ENCODE peak calls at places on chromosomes 4 and X, in six cellular contexts. U, D, X, B, O and P are unnamed samples.

GRCh38 chrX:53073115-53073581 is 9.0 kb upstream of the TSPYL2 start:
- DNase-seq in U (no peak), D (no peak), X (no peak), B (no peak), O (no peak), P (no peak)

GRCh38 chrX:118177708-118178107 is 61.1 kb upstream of the KLHL13 start:
- DNase-seq in U (no peak), D (no peak), X (no peak), B (no peak), O (no peak), P (no peak)

GRCh38 chrX:119189115-119189514 is 47.0 kb upstream of the PGRMC1 start:
- DNase-seq in U (no peak), D (no peak), X (no peak), B (no peak), O (no peak), P (no peak)

GRCh38 chrX:119622356-119623232 is 16.4 kb upstream of the NKRF start:
- DNase-seq in U (peak), D (peak), X (no peak), B (no peak), O (no peak), P (no peak)

GRCh38 chr4:176256921-176257320 is 12.1 kb downstream of the ASB5 start:
- DNase-seq in U (no peak), D (peak), X (no peak), B (no peak), O (no peak), P (peak)

GRCh38 chr4:89296399-89296798 is 11.2 kb downstream of the GPRIN3 start:
- DNase-seq in U (no peak), D (no peak), X (no peak), B (no peak), O (no peak), P (no peak)

GRCh38 chr4:160009656-160010493 is 907.0 kb downstream of the RAPGEF2 start:
- DNase-seq in U (no peak), D (no peak), X (no peak), B (peak), O (no peak), P (no peak)

GRCh38 chr4:94011190-94011589 is 182.6 kb downstream of the ATOH1 start:
- DNase-seq in U (no peak), D (no peak), X (no peak), B (no peak), O (no peak), P (no peak)

GRCh38 chrX:85391879-85392238 is 12.4 kb upstream of the POF1B start:
- DNase-seq in U (no peak), D (no peak), X (no peak), B (no peak), O (no peak), P (no peak)

GRCh38 chrX:115490814-115491213 is 70.2 kb upstream of the PLS3 start:
- DNase-seq in U (no peak), D (no peak), X (no peak), B (no peak), O (no peak), P (no peak)

GRCh38 chr4:121760205-121760604 is 4.8 kb downstream of the SMIM43 start:
- DNase-seq in U (no peak), D (no peak), X (no peak), B (no peak), O (no peak), P (no peak)

GRCh38 chrX:7603387-7603786 is 239.6 kb upstream of the VCX start:
- DNase-seq in U (no peak), D (no peak), X (no peak), B (no peak), O (no peak), P (no peak)

GRCh38 chr4:182192511-182193181 is 50.6 kb upstream of the TENM3 start:
- DNase-seq in U (no peak), D (peak), X (no peak), B (no peak), O (no peak), P (peak)

GRCh38 chr4:3212391-3213100 is 36.4 kb upstream of the MSANTD1 start:
- DNase-seq in U (no peak), D (no peak), X (no peak), B (no peak), O (no peak), P (no peak)

GRCh38 chr4:3241905-3242304 is 7.1 kb upstream of the MSANTD1 start:
- DNase-seq in U (peak), D (peak), X (peak), B (no peak), O (no peak), P (no peak)

GRCh38 chrX:72105436-72105835 is 26.3 kb downstream of the RTL5 start:
- DNase-seq in U (no peak), D (no peak), X (no peak), B (no peak), O (no peak), P (no peak)

GRCh38 chr4:98210293-98210692 is 50.9 kb upstream of the RAP1GDS1 start:
- DNase-seq in U (no peak), D (no peak), X (no peak), B (no peak), O (no peak), P (no peak)

GRCh38 chr4:42768125-42768748 is 111.3 kb upstream of the ATP8A1 start:
- DNase-seq in U (peak), D (no peak), X (no peak), B (no peak), O (no peak), P (no peak)

GRCh38 chr4:147122697-147123472 is 177.2 kb upstream of the TTC29 start:
- DNase-seq in U (no peak), D (no peak), X (no peak), B (no peak), O (no peak), P (no peak)

GRCh38 chr4:139849219-139849618 is 183.6 kb downstream of the MGST2 start:
- DNase-seq in U (no peak), D (no peak), X (no peak), B (no peak), O (no peak), P (peak)

GRCh38 chr4:2275546-2276251 is 13.8 kb upstream of the MXD4 start:
- DNase-seq in U (no peak), D (no peak), X (no peak), B (no peak), O (no peak), P (no peak)

GRCh38 chrX:153434801-153435200 is 11.1 kb downstream of the TREX2 start:
- DNase-seq in U (no peak), D (no peak), X (no peak), B (no peak), O (no peak), P (no peak)
- TF ChIP-seq CTCF in U (no peak), D (no peak), X (no peak), B (no peak), O (no peak), P (no peak)

DNA sequence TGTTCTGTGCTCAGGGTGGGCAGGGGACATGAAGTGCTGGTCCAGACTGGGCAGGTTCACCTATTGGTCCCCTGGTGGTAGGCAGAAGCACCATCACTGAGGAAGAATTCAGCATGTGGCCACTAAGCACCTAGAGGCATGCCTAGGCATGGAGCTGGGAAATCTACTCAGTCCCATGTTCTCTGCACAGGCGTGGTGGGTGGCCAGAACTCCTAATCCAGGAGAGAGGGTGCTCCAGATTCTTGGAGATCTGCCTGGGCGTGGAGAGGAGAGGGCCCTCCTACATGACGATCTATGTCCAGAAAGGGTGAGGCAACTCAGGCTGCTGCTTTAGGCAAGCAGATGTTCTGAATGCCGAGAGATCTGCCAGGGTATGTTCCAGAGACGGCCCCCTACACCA is 44.6 kb upstream of the MAGEC2 start:
- DNase-seq in U (no peak), D (no peak), X (no peak), B (no peak), O (no peak), P (peak)
- H3K4me3 ChIP-seq in U (no peak), D (no peak), X (no peak), B (no peak), O (no peak), P (no peak)

DNA sequence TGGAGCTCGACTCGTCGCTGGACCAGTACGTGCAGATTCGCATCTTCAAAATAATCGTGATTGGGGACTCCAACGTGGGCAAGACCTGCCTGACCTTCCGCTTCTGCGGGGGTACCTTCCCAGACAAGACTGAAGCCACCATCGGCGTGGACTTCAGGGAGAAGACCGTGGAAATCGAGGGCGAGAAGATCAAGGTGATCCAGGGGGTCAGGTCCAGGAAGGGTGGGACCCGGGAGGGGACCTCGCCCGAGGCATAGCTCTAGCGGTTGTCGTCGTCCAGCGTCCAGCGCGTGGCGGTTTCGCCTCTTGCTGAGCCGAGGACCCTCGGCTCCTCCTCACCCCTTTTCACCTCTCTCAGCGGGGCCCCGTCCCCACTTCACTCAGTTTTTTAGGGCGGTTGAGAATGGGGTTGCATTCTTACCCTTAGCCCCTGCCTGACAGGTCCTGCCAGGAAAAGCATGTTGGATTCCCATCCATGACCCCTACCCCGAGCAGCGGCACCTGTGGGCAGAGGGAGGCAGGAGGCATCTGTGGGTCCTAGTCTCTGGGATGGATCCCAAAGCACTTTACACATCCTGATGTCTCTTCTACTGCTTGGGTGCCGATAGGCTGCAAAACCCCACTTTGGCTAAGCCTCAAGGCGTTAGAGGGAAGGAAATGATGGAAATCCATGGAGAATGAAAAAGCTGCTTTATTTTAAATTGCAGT is 519 bp downstream of the RAB33A start:
- DNase-seq in U (no peak), D (no peak), X (no peak), B (no peak), O (no peak), P (no peak)
- TF ChIP-seq CTCF in U (no peak), D (no peak), X (no peak), B (no peak), O (no peak), P (no peak)

GRCh38 chrX:69153060-69153730 is 12.1 kb downstream of the PJA1 start:
- DNase-seq in U (no peak), D (no peak), X (no peak), B (peak), O (no peak), P (peak)

GRCh38 chrX:69158166-69159040 is 6.8 kb downstream of the PJA1 start:
- DNase-seq in U (peak), D (peak), X (no peak), B (peak), O (no peak), P (peak)

GRCh38 chrX:69156638-69157037 is 8.6 kb downstream of the PJA1 start:
- DNase-seq in U (no peak), D (no peak), X (no peak), B (no peak), O (no peak), P (no peak)

GRCh38 chrX:69154051-69154450 is 11.2 kb downstream of the PJA1 start:
- DNase-seq in U (no peak), D (no peak), X (no peak), B (no peak), O (no peak), P (no peak)

GRCh38 chrX:69155786-69156520 is 9.3 kb downstream of the PJA1 start:
- DNase-seq in U (no peak), D (no peak), X (no peak), B (no peak), O (no peak), P (no peak)
- H3K4me3 ChIP-seq in U (no peak), D (no peak), X (no peak), B (no peak), O (no peak), P (no peak)

DNA sequence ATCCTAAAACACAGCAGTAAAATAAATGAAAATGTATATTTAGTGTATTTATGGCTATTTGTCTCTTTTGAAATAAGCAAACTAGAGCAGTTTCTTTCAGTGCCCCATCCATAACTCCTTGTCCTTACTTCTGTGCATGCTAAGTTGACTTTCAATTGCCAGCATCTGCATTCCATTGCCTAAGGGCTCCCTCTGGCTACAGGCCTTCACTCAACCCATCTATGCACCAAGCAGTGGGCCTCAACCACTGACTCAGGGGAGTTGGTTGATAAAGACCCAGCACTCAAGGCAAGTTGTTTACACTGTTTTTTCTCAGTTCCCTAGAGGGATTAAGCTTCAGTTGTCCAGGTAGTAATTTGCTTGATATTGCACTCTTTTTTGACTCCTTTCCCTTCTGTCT is 265.7 kb downstream of the IQCM start:
- DNase-seq in U (no peak), D (no peak), X (no peak), B (no peak), O (no peak), P (peak)
- TF ChIP-seq CTCF in U (no peak), D (peak), X (no peak), B (no peak), O (no peak), P (no peak)

GRCh38 chrX:131577999-131578734 is 34.3 kb downstream of the OR13H1 start:
- DNase-seq in U (no peak), D (no peak), X (no peak), B (no peak), O (no peak), P (no peak)
- H3K4me3 ChIP-seq in U (no peak), D (no peak), X (no peak), B (no peak), O (no peak), P (no peak)

GRCh38 chr4:166165829-166166420 is 292.9 kb downstream of the TLL1 start:
- DNase-seq in U (no peak), D (peak), X (peak), B (no peak), O (no peak), P (peak)

GRCh38 chr4:166174717-166175510 is 301.9 kb downstream of the TLL1 start:
- DNase-seq in U (no peak), D (peak), X (no peak), B (no peak), O (no peak), P (peak)

GRCh38 chr4:166172619-166173018 is 299.6 kb downstream of the TLL1 start:
- DNase-seq in U (no peak), D (no peak), X (no peak), B (no peak), O (no peak), P (no peak)

GRCh38 chr4:166169111-166169510 is 296.1 kb downstream of the TLL1 start:
- DNase-seq in U (no peak), D (no peak), X (no peak), B (no peak), O (no peak), P (peak)
- TF ChIP-seq CTCF in U (no peak), D (peak), X (peak), B (no peak), O (no peak), P (peak)